ENCODE peak calls at places on chromosomes 4 and X, in four cellular contexts. R is stimulated activated CD4-positive, alpha-beta T cell treated with anti-CD3 and anti-CD28 coated beads, Interleukin-12 subunit alpha, Interleukin-12 subunit beta, amount 100 ng/mL, for 48 hours; U is heart right ventricle; O is activated CD4-positive, CD25-positive, alpha-beta regulatory T cell treated with anti-CD3 and anti-CD28 coated beads, Interleukin-2, amount 50 U/mL, for 72 hours. L is an unnamed sample.

GRCh38 chr4:153409924-153410501 is 56.1 kb upstream of the TMEM131L start:
- DNase-seq in O (no peak), U (no peak), R (no peak), L (no peak)

GRCh38 chrX:56947695-56948094 is 47.6 kb downstream of the SPIN3 start:
- DNase-seq in R (no peak), U (no peak), O (no peak), L (no peak)

GRCh38 chr4:55253911-55254593 is 92.0 kb upstream of the SRD5A3 start:
- DNase-seq in O (no peak), R (no peak), U (no peak), L (no peak)

GRCh38 chr4:3436798-3437581 is 4.8 kb upstream of the HGFAC start:
- DNase-seq in O (no peak), R (no peak), U (peak; percentile 8), L (no peak)

GRCh38 chr4:108144451-108144850 is 24.3 kb downstream of the LEF1 start:
- DNase-seq in U (no peak), R (no peak), O (no peak), L (no peak)

GRCh38 chrX:15607067-15607466 is 6.3 kb upstream of the ACE2 start:
- DNase-seq in O (no peak), U (no peak), R (no peak), L (no peak)

GRCh38 chr4:1285151-1285789 is 4.4 kb upstream of the MAEA start:
- DNase-seq in O (no peak), U (no peak), R (no peak), L (no peak)

GRCh38 chrX:134542485-134542884 is 82.5 kb downstream of the HPRT1 start:
- DNase-seq in R (no peak), O (no peak), U (no peak), L (peak; percentile 48)

GRCh38 chrX:136674270-136674986 is 26.5 kb downstream of the CD40LG start:
- DNase-seq in O (no peak), U (no peak), R (no peak), L (no peak)

GRCh38 chr4:14234330-14234729 is 606.8 kb upstream of the BOD1L1 start:
- DNase-seq in R (no peak), U (no peak), O (no peak), L (no peak)

GRCh38 chr4:169205146-169205806 is 65.5 kb downstream of the SH3RF1 start:
- DNase-seq in R (no peak), U (no peak), O (no peak), L (no peak)

L was measured in astrocyte of the cerebellum.